ENCODE peak calls at places on chromosomes 2 and 18, in five cellular contexts. R is lung; A is cerebellum; V is neural progenitor cell; O is stimulated activated CD8-positive, alpha-beta memory T cell treated with anti-CD3 and anti-CD28 coated beads, Interleukin-7, amount 100 ng/mL, for 1 hour. D is an unnamed sample.

GRCh38 chr18:41977233-41977632 is 22.2 kb downstream of the PIK3C3 start:
- DNase-seq in R (no peak), A (no peak), V (no peak), O (no peak), D (no peak)

GRCh38 chr2:193371200-193371599 is 1176.5 kb upstream of the TMEFF2 start:
- DNase-seq in R (no peak), A (no peak), V (peak; percentile 36), O (no peak), D (no peak)

GRCh38 chr2:14261771-14262170 is 370.7 kb upstream of the LRATD1 start:
- DNase-seq in R (no peak), A (no peak), V (no peak), O (no peak), D (no peak)

GRCh38 chr2:189654641-189655040 is 6.6 kb upstream of the ASNSD1 start:
- DNase-seq in R (no peak), A (no peak), V (no peak), O (no peak), D (no peak)

GRCh38 chr2:86753606-86754005 is 33.5 kb downstream of the RMND5A start:
- DNase-seq in R (no peak), A (no peak), V (no peak), O (no peak), D (no peak)

GRCh38 chr2:45203400-45203799 is 194.1 kb upstream of the SIX2 start:
- DNase-seq in R (no peak), A (no peak), V (no peak), O (no peak), D (no peak)

GRCh38 chr18:79772108-79772864 is 25.5 kb upstream of the KCNG2 start:
- DNase-seq in R (no peak), A (no peak), V (no peak), O (no peak), D (no peak)

GRCh38 chr2:11495844-11496271 is 29.9 kb upstream of the E2F6 start:
- DNase-seq in R (no peak), A (peak; percentile 37), V (peak; percentile 76), O (no peak), D (no peak)

GRCh38 chr2:33488178-33488690 is 11.8 kb downstream of the RASGRP3 start:
- DNase-seq in R (no peak), A (no peak), V (no peak), O (no peak), D (no peak)

GRCh38 chr2:64354857-64355680 is 98.9 kb upstream of the LGALSL start:
- DNase-seq in R (no peak), A (no peak), V (no peak), O (no peak), D (no peak)

GRCh38 chr2:153819501-153819900 is 52.2 kb upstream of the GALNT13 start:
- DNase-seq in R (no peak), A (no peak), V (peak; percentile 23), O (no peak), D (peak; percentile 29)

GRCh38 chr2:196399736-196400691 is 228.6 kb upstream of the STK17B start:
- DNase-seq in R (no peak), A (peak; percentile 21), V (no peak), O (no peak), D (no peak)

GRCh38 chr2:25825238-25825637 is 53.0 kb downstream of the ASXL2 start:
- DNase-seq in R (no peak), A (no peak), V (no peak), O (no peak), D (no peak)

GRCh38 chr2:143171817-143172216 is 42.6 kb downstream of the ARHGAP15 start:
- DNase-seq in R (no peak), A (peak; percentile 5), V (peak; percentile 43), O (no peak), D (peak; percentile 21)

GRCh38 chr2:162062559-162062958 is 11.5 kb downstream of the DPP4 start:
- DNase-seq in R (no peak), A (no peak), V (no peak), O (no peak), D (no peak)

GRCh38 chr2:233926806-233927205 is 9.6 kb downstream of the TRPM8 start:
- DNase-seq in R (no peak), A (no peak), V (no peak), O (no peak), D (no peak)

GRCh38 chr2:56522605-56523089 is 338.9 kb downstream of the CCDC85A start:
- DNase-seq in R (peak; percentile 57), A (no peak), V (no peak), O (no peak), D (no peak)

GRCh38 chr2:60553992-60554648 is 666 bp upstream of the BCL11A start:
- DNase-seq in R (peak; percentile 50), A (no peak), V (peak; percentile 73), O (no peak), D (peak; percentile 26)

GRCh38 chr2:45008296-45009129 is 739 bp downstream of the SIX2 start:
- DNase-seq in R (no peak), A (no peak), V (peak; percentile 55), O (no peak), D (no peak)

GRCh38 chr2:157751462-157752058 is 122.9 kb upstream of the ACVR1C start:
- DNase-seq in R (no peak), A (no peak), V (peak; percentile 15), O (no peak), D (no peak)

GRCh38 chr2:195450537-195451113 is 206.4 kb upstream of the SLC39A10 start:
- DNase-seq in R (no peak), A (no peak), V (no peak), O (no peak), D (no peak)

GRCh38 chr2:18987592-18988073 is 370.8 kb downstream of the OSR1 start:
- DNase-seq in R (peak; percentile 69), A (no peak), V (no peak), O (no peak), D (no peak)

GRCh38 chr2:196333397-196333796 is 162.0 kb upstream of the STK17B start:
- DNase-seq in R (no peak), A (no peak), V (no peak), O (no peak), D (no peak)

GRCh38 chr18:43303376-43303775 is 26.1 kb upstream of the SYT4 start:
- DNase-seq in R (no peak), A (no peak), V (no peak), O (no peak), D (no peak)

GRCh38 chr2:164903214-164903613 is 52.1 kb downstream of the SLC38A11 start:
- DNase-seq in R (no peak), A (no peak), V (no peak), O (no peak), D (no peak)

GRCh38 chr2:216216951-216217903 is 108.1 kb downstream of the XRCC5 start:
- DNase-seq in R (no peak), A (no peak), V (no peak), O (no peak), D (no peak)

GRCh38 chr2:232873292-232873908 is 3.3 kb downstream of the SNORC start:
- DNase-seq in R (no peak), A (no peak), V (no peak), O (no peak), D (no peak)

GRCh38 chr2:31319391-31320175 is 85.6 kb downstream of the EHD3 start:
- DNase-seq in R (no peak), A (no peak), V (no peak), O (no peak), D (no peak)

GRCh38 chr2:228774548-228774947 is 496.5 kb downstream of the PID1 start:
- DNase-seq in R (no peak), A (no peak), V (no peak), O (no peak), D (no peak)

D was measured in iPS-NIHi11.